ENCODE peak calls at places on chromosomes 12 and 14, in eight cellular contexts. D is suprapubic skin, O is WERI-Rb-1, J is epithelial cell of esophagus, K is GM06990, I is skeletal muscle cell, G is neural progenitor cell, U is right atrium auricular region. H is an unnamed sample.
A peak's percentile ranks its signal among the peaks of the same experiment; 100 is the strongest.

GRCh38 chr12:119178544-119179334 is at the start of gene HSPB8:
- DNase-seq in O (peak; percentile 95), I (peak; percentile 72), G (peak; percentile 47), J (peak; percentile 28), U (peak; percentile 97), D (peak; percentile 92), K (no peak), H (peak; percentile 97)

GRCh38 chr12:85983601-85984000 is 109.5 kb downstream of the NTS start:
- DNase-seq in G (no peak), O (no peak), I (no peak), K (no peak), U (no peak), J (no peak), D (no peak), H (no peak)

GRCh38 chr14:23078692-23079116 is 16.2 kb downstream of the ACIN1 start:
- DNase-seq in I (peak; percentile 95), O (peak; percentile 54), U (peak; percentile 91), G (no peak), J (peak; percentile 85), D (peak; percentile 89), K (no peak), H (no peak)

GRCh38 chr14:95500772-95501401 is 15.6 kb downstream of the SYNE3 start:
- DNase-seq in G (no peak), O (no peak), I (no peak), U (peak; percentile 83), J (peak; percentile 56), K (no peak), D (no peak), H (no peak)

GRCh38 chr14:88142990-88143389 is 138.1 kb downstream of the GPR65 start:
- DNase-seq in G (no peak), K (no peak), U (no peak), O (no peak), J (no peak), I (no peak), D (no peak), H (no peak)

GRCh38 chr14:44962573-44963528 is 861 bp downstream of the TOGARAM1 start:
- DNase-seq in J (peak; percentile 49), K (no peak), U (peak; percentile 68), I (no peak), G (peak; percentile 66), O (peak; percentile 8), D (peak; percentile 83), H (peak; percentile 56)

GRCh38 chr12:96687719-96688118 is 198.3 kb downstream of the CFAP54 start:
- DNase-seq in G (no peak), U (no peak), D (no peak), K (no peak), O (no peak), J (no peak), I (no peak), H (no peak)

GRCh38 chr12:47442310-47442709 is 263.5 kb downstream of the RPAP3 start:
- DNase-seq in K (no peak), U (no peak), I (no peak), J (peak; percentile 41), O (no peak), G (no peak), D (no peak), H (no peak)

DNA sequence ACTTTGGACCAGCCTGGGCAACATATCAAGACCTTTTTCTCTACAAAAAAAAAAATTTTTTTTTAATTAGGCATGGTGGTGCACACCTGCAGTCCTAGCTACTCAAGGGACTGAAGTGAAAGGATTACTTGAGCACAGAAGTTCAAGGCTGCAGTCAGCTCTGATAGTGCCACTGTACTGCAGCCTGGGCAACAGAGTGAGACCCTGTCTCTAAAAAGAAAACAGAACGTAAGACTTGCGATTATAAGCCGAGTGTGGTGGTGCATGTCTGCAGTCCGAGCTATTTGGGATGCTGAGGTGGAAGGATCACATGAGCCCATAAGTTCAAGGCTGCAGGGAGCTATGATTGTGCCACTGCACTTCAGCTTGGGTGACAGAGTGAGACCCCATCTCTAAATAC is 76.0 kb downstream of the DENND5B start:
- DNase-seq in U (no peak), J (no peak), O (no peak), K (no peak), G (no peak), I (no peak), D (no peak), H (no peak)
- H3K4me3 ChIP-seq in U (no peak overlapping the region), J (no peak overlapping the region), O (no peak overlapping the region), K (no peak overlapping the region), G (no peak overlapping the region), I (no peak overlapping the region), D (no peak overlapping the region), H (no peak overlapping the region)

GRCh38 chr14:36085861-36086260 is 90.7 kb downstream of the PTCSC3 start:
- DNase-seq in I (no peak), U (no peak), O (no peak), J (no peak), K (no peak), G (no peak), D (no peak), H (no peak)

GRCh38 chr14:36096090-36096489 is 80.4 kb downstream of the PTCSC3 start:
- DNase-seq in J (peak; percentile 90), U (no peak), O (no peak), D (no peak), I (no peak), G (no peak), K (no peak), H (no peak)

GRCh38 chr14:36086629-36087380 is 89.7 kb downstream of the PTCSC3 start:
- DNase-seq in G (no peak), K (no peak), U (no peak), D (no peak), O (no peak), I (no peak), J (no peak), H (no peak)

GRCh38 chr14:36094963-36095362 is 81.6 kb downstream of the PTCSC3 start:
- DNase-seq in J (no peak), O (no peak), I (no peak), D (no peak), K (no peak), U (no peak), G (no peak), H (no peak)

GRCh38 chr14:36091096-36091495 is 85.4 kb downstream of the PTCSC3 start:
- DNase-seq in J (peak; percentile 93), O (no peak), U (no peak), K (no peak), G (no peak), D (no peak), I (peak; percentile 60), H (peak; percentile 28)
- H3K4me3 ChIP-seq in J (no peak overlapping the region), O (no peak overlapping the region), U (no peak overlapping the region), K (no peak overlapping the region), G (no peak overlapping the region), D (no peak overlapping the region), I (no peak overlapping the region), H (no peak overlapping the region)

GRCh38 chr12:4908694-4909396 is 860 bp upstream of the KCNA1 start:
- DNase-seq in D (no peak), J (no peak), U (no peak), K (peak; percentile 52), I (no peak), G (peak; percentile 97), O (peak; percentile 51), H (peak; percentile 58)
- H3K4me3 ChIP-seq in D (peak overlapping the region; percentile 55), J (no peak overlapping the region), U (peak overlapping the region; percentile 45), K (no peak overlapping the region), I (peak overlapping the region; percentile 42), G (peak overlapping the region; percentile 62), O (peak overlapping the region; percentile 23), H (peak overlapping the region; percentile 29)

DNA sequence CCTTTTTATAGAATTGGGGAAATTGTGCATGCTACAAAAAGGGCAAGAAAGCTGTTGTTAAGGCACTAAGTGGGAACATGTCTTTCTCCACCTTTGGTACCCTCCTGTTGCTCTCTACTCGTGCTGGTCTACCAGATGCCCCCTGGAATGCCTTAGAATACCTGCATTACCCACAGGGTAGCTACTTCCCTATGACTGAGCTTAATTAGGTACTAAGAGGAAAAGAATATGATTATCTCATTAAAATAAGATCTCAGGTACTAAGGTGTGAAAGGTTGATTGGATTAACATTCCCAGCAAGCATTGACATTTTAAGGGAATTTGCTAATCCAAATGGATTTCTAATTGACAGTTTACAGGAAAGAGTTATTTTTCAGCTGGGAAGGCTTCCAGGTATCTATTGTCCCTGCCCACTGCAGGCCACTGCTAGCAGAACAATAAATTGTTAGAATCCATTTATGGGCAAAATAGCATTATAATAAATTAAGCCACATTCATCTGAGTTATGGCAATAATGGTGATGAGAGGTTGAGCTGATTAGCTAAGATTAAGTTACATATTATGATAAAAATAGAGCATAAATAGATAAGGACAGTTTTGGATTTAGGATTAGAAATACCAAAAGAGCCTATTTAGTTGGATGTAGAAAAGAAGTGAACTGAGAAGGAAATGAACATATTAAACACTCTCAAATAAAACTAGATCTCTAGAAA is 67.8 kb upstream of the GRIP1 start:
- DNase-seq in D (no peak), J (no peak), O (no peak), I (no peak), U (no peak), K (no peak), G (no peak), H (no peak)
- H3K4me3 ChIP-seq in D (no peak overlapping the region), J (no peak overlapping the region), O (no peak overlapping the region), I (no peak overlapping the region), U (no peak overlapping the region), K (no peak overlapping the region), G (no peak overlapping the region), H (no peak overlapping the region)

GRCh38 chr14:101875726-101876268 is 88.6 kb upstream of the DYNC1H1 start:
- DNase-seq in K (no peak), O (no peak), I (no peak), D (no peak), G (no peak), U (no peak), J (no peak), H (no peak)
- H3K4me3 ChIP-seq in K (peak overlapping the region; percentile 8), O (no peak overlapping the region), I (no peak overlapping the region), D (no peak overlapping the region), G (no peak overlapping the region), U (no peak overlapping the region), J (no peak overlapping the region), H (no peak overlapping the region)

H was measured in cardiac muscle cell.